ENCODE peak calls at places on chromosomes 7 and 10, in four cellular contexts. B is Panc1, F is IMR-90, P is pancreas. U is an unnamed sample.

GRCh38 chr10:84683550-84683949 is 355.2 kb downstream of the CCSER2 start:
- DNase-seq in P (no peak), F (no peak), B (no peak), U (no peak)

GRCh38 chr7:117076426-117076943 is 123.2 kb downstream of the ST7 start:
- DNase-seq in P (no peak), F (no peak), B (no peak), U (peak; percentile 61)

GRCh38 chr10:93718937-93719725 is 16.7 kb upstream of the FRA10AC1 start:
- DNase-seq in P (no peak), F (no peak), B (no peak), U (no peak)

GRCh38 chr10:97406064-97406463 is 4.9 kb upstream of the RRP12 start:
- DNase-seq in F (no peak), B (no peak), P (no peak), U (peak; percentile 47)

GRCh38 chr10:102504179-102504975 is 605 bp downstream of the SUFU start:
- DNase-seq in B (no peak), F (peak; percentile 45), P (peak; percentile 65), U (peak; percentile 48)

GRCh38 chr7:126211875-126212274 is 1040.9 kb downstream of the GRM8 start:
- DNase-seq in F (no peak), P (no peak), B (no peak), U (no peak)

GRCh38 chr7:157006205-157006747 is 4.2 kb downstream of the MNX1 start:
- DNase-seq in B (no peak), F (no peak), P (peak; percentile 75), U (no peak)

GRCh38 chr7:126700807-126701604 is 551.7 kb downstream of the GRM8 start:
- DNase-seq in F (peak; percentile 78), B (peak; percentile 94), P (no peak), U (no peak)

GRCh38 chr10:121157998-121158397 is 306.8 kb downstream of the WDR11 start:
- DNase-seq in F (no peak), P (no peak), B (no peak), U (peak; percentile 31)

GRCh38 chr10:77290528-77291155 is 347.0 kb downstream of the KCNMA1 start:
- DNase-seq in F (peak; percentile 93), B (no peak), P (no peak), U (no peak)

GRCh38 chr10:118047363-118047719 is 600 bp upstream of the RAB11FIP2 start:
- DNase-seq in P (peak; percentile 32), F (no peak), B (no peak), U (no peak)

GRCh38 chr7:5872326-5872725 is 8.3 kb upstream of the OCM start:
- DNase-seq in B (no peak), F (peak; percentile 55), P (no peak), U (no peak)

GRCh38 chr10:88702848-88703597 is 3.0 kb upstream of the LIPK start:
- DNase-seq in F (peak; percentile 35), P (no peak), B (peak; percentile 57), U (no peak)

GRCh38 chr7:17405786-17406185 is 107.3 kb downstream of the AHR start:
- DNase-seq in P (no peak), B (peak; percentile 64), F (peak; percentile 96), U (no peak)

GRCh38 chr7:90828601-90829000 is 232.5 kb downstream of the CDK14 start:
- DNase-seq in B (no peak), P (no peak), F (peak; percentile 32), U (no peak)

GRCh38 chr7:50330701-50331100 is 26.2 kb downstream of the IKZF1 start:
- DNase-seq in F (no peak), B (no peak), P (no peak), U (no peak)

GRCh38 chr7:90625562-90625961 is 29.4 kb downstream of the CDK14 start:
- DNase-seq in P (no peak), F (peak; percentile 42), B (no peak), U (peak; percentile 35)

GRCh38 chr7:155589001-155589980 is 42.9 kb upstream of the CNPY1 start:
- DNase-seq in B (no peak), P (peak; percentile 47), F (no peak), U (no peak)

GRCh38 chr7:29309041-29309860 is 114.7 kb downstream of the CHN2 start:
- DNase-seq in F (no peak), B (no peak), P (no peak), U (no peak)

GRCh38 chr10:66209025-66209424 is 716.8 kb upstream of the LRRTM3 start:
- DNase-seq in B (no peak), F (no peak), P (no peak), U (no peak)

GRCh38 chr7:117325836-117326235 is 3.0 kb upstream of the WNT2 start:
- DNase-seq in F (peak; percentile 28), B (no peak), P (no peak), U (no peak)

GRCh38 chr7:107638594-107638993 is 22.0 kb upstream of the SLC26A4 start:
- DNase-seq in P (no peak), B (no peak), F (no peak), U (no peak)

GRCh38 chr7:105173586-105173985 is 159.6 kb downstream of the KMT2E start:
- DNase-seq in P (no peak), F (no peak), B (no peak), U (no peak)

GRCh38 chr10:88244781-88245350 is 338.3 kb downstream of the RNLS start:
- DNase-seq in B (no peak), P (no peak), F (no peak), U (no peak)

GRCh38 chr10:60434418-60435046 is 44.9 kb upstream of the ANK3 start:
- DNase-seq in P (no peak), B (peak; percentile 46), F (peak; percentile 74), U (no peak)

GRCh38 chr10:70926215-70927000 is 38.0 kb upstream of the PCBD1 start:
- DNase-seq in B (no peak), P (peak; percentile 44), F (no peak), U (no peak)

DNA sequence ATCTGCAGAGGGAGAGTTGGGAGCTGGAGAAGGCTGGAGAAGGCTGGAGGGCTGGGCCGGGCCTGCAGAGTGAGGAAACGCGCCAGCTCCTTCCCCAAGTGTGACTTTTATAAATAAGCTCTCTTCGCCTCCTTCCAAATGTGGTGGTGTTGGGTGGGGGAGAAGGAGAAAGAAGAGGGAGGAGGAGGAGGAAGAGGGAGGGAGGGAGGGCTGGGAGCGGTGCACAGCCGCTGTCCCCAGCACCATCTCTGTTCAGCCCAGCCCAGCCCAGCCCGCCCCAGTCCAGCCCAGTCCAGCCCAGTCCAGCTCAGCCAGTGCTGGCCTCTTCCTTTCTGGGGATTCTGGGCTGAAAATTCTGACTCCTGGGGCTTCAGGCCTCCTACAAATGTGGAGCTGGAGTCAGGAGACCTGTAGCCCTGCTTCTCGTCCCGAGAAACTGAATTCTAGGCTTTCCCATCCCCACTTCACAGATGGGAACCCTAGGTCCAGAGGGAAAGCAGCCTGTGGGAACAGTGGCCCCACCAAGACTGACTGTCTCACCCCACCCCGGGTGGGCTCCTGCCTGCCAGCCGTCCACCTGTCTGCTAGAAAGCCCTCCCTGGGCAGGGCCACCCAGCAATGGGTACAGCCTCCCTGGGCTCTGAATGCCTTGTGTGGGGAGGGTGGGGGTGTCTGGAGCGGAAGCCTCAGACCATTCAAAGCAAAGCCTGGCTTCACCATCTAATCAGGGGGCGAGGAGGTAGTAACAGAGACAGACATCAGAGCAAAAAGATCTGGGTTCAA is 2.3 kb downstream of the STX1A start:
- DNase-seq in B (no peak), F (peak; percentile 26), P (no peak), U (no peak)
- H3K4me1 ChIP-seq in B (peaks cover 75% of the 10 kb centered on the region), F (peaks cover 28% of the 10 kb centered on the region), P (peaks cover 11% of the 10 kb centered on the region), U (no peaks in the 10 kb centered on the region)

DNA sequence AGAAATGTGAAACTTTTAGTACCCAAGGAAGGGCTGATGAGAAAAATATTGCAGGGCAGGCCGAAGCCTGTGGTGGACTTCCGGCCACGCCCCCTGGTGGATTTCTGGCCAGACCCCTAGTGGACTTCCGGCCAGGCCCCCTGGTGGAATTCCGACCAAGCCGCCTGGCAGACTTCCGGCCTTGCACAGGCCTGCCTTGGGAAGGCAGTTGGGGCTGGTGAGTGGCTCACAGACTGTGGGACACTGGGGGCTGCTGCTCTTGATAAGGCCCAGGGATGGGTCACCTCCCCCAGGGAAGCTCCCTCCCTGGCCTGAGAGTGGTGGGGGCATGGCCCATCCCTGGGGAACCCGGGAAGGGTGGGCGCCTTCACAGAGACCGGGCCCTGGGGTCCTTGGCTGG is 116.4 kb upstream of the MKI67 start:
- DNase-seq in F (no peak), P (no peak), B (no peak), U (no peak)
- TF ChIP-seq CTCF in F (no peak), P (no peak), B (peak; percentile 37), U (no peak)

GRCh38 chr7:96233528-96234154 is 88.3 kb downstream of the SLC25A13 start:
- DNase-seq in F (no peak), P (no peak), B (no peak), U (no peak)
- H3K4me1 ChIP-seq in F (peaks cover 3% of the 10 kb centered on the region), P (no peaks in the 10 kb centered on the region), B (no peaks in the 10 kb centered on the region), U (peaks cover 13% of the 10 kb centered on the region)

GRCh38 chr7:100126931-100127865 is at the start of gene MBLAC1:
- DNase-seq in P (peak; percentile 92), F (peak; percentile 90), B (peak; percentile 75), U (peak; percentile 91)
- TF ChIP-seq CTCF in P (no peak), F (no peak), B (no peak), U (no peak)

GRCh38 chr10:79070091-79070610 is 1.4 kb downstream of the ZMIZ1 start:
- DNase-seq in F (no peak), P (peak; percentile 80), B (no peak), U (no peak)
- H3K4me1 ChIP-seq in F (peaks cover 32% of the 10 kb centered on the region), P (peaks cover 45% of the 10 kb centered on the region), B (peaks cover 52% of the 10 kb centered on the region), U (peaks cover 32% of the 10 kb centered on the region)

GRCh38 chr10:57846307-57847065 is 421.2 kb downstream of the IPMK start:
- DNase-seq in F (no peak), P (no peak), B (no peak), U (no peak)

GRCh38 chr10:57844387-57844998 is 423.2 kb downstream of the IPMK start:
- DNase-seq in P (no peak), F (no peak), B (no peak), U (no peak)

DNA sequence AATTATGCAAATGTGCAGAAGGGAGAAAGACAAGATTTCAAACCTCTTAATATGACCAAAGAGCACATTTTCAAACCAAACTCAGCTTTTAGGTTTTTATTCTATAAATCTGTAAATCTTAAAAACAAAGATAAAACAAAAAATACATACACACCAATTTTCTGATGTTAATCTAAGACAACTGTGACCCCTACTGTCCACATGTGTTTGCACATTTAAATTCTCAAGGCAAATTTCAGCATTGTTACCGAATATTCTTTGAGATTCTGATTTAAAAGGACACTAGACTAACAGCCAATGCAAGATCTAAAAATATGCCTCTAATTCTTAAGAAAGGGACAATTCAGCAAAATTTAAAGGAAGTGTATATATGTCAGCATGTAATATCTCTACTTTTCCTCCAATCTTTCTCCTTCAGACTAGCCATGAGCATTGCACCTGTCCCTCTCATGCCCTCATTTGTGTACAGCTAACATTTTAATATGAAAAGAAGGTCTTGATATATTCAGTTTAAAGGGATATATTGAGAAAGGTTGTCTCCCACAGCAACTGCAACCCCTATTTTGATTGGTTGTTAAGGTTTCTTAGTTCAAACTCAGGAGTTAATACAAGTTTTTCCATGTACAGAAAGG is 417.9 kb downstream of the IPMK start:
- DNase-seq in P (no peak), B (peak; percentile 5), F (peak; percentile 2), U (no peak)
- TF ChIP-seq CTCF in P (no peak), B (peak; percentile 52), F (peak; percentile 42), U (no peak)

DNA sequence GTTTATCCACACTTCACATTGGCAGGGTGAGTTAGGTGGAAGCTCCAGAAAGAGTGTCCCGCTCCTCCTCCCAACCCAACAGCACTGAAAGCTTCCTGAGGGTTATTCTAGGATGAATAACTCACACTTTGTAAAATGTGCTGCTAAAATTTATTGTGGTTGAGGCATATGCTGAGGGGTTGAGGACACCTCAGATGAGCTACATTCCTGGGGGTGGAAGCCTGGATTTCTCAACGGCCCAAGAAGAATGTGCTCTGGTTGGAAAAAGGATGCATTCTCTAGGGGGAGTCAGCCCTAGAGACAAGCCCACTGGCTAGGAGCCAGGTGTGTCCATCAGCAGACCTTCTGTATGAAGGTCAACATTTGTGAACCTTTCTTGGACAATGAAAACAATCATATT is 91.5 kb upstream of the PDE1C start:
- DNase-seq in F (peak; percentile 73), P (no peak), B (no peak), U (no peak)
- H3K4me1 ChIP-seq in F (peaks cover 11% of the 10 kb centered on the region), P (no peaks in the 10 kb centered on the region), B (no peaks in the 10 kb centered on the region), U (peaks cover 2% of the 10 kb centered on the region)

U was measured in lung.